ENCODE peak calls at places on chromosome 9, in seven cellular contexts. One of them, this sample, is unnamed.

GRCh38 chr9:95749493-95749892 is 126.0 kb upstream of the ERCC6L2 start:
- DNase-seq in cerebellar cortex: no peak
- DNase-seq in EH: no peak
- DNase-seq in left colon: no peak
- DNase-seq in NCI-H510A treated with DMSO at 0.1 percent for 48 hours: no peak
- DNase-seq in HS-5: no peak
- DNase-seq in LoVo: no peak
- DNase-seq in this sample: no peak

GRCh38 chr9:107638496-107638895 is 148.9 kb upstream of the KLF4 start:
- DNase-seq in cerebellar cortex: no peak
- DNase-seq in EH: peak; percentile 27
- DNase-seq in left colon: no peak
- DNase-seq in NCI-H510A treated with DMSO at 0.1 percent for 48 hours: no peak
- DNase-seq in HS-5: no peak
- DNase-seq in LoVo: no peak
- DNase-seq in this sample: no peak

GRCh38 chr9:34124103-34124502 is 2.4 kb downstream of the DCAF12 start:
- DNase-seq in cerebellar cortex: no peak
- DNase-seq in EH: no peak
- DNase-seq in left colon: no peak
- DNase-seq in NCI-H510A treated with DMSO at 0.1 percent for 48 hours: no peak
- DNase-seq in HS-5: no peak
- DNase-seq in LoVo: no peak
- DNase-seq in this sample: no peak

GRCh38 chr9:70563437-70564204 is 149.2 kb upstream of the KLF9 start:
- DNase-seq in cerebellar cortex: no peak
- DNase-seq in EH: peak; percentile 97
- DNase-seq in left colon: no peak
- DNase-seq in NCI-H510A treated with DMSO at 0.1 percent for 48 hours: no peak
- DNase-seq in HS-5: no peak
- DNase-seq in LoVo: no peak
- DNase-seq in this sample: no peak

GRCh38 chr9:136525841-136526499 is 19.9 kb downstream of the NOTCH1 start:
- DNase-seq in cerebellar cortex: no peak
- DNase-seq in EH: no peak
- DNase-seq in left colon: peak; percentile 70
- DNase-seq in NCI-H510A treated with DMSO at 0.1 percent for 48 hours: peak; percentile 16
- DNase-seq in HS-5: no peak
- DNase-seq in LoVo: no peak
- DNase-seq in this sample: peak; percentile 34

GRCh38 chr9:25117791-25118190 is 560.5 kb downstream of the TUSC1 start:
- DNase-seq in cerebellar cortex: no peak
- DNase-seq in EH: no peak
- DNase-seq in left colon: no peak
- DNase-seq in NCI-H510A treated with DMSO at 0.1 percent for 48 hours: no peak
- DNase-seq in HS-5: no peak
- DNase-seq in LoVo: no peak
- DNase-seq in this sample: no peak

GRCh38 chr9:123354806-123355508 is 1.0 kb upstream of the CRB2 start:
- DNase-seq in cerebellar cortex: no peak
- DNase-seq in EH: no peak
- DNase-seq in left colon: no peak
- DNase-seq in NCI-H510A treated with DMSO at 0.1 percent for 48 hours: no peak
- DNase-seq in HS-5: no peak
- DNase-seq in LoVo: no peak
- DNase-seq in this sample: no peak

GRCh38 chr9:99820330-99821186 is 1.1 kb upstream of the NR4A3 start:
- DNase-seq in cerebellar cortex: peak; percentile 67
- DNase-seq in EH: peak; percentile 74
- DNase-seq in left colon: peak; percentile 78
- DNase-seq in NCI-H510A treated with DMSO at 0.1 percent for 48 hours: peak; percentile 58
- DNase-seq in HS-5: peak; percentile 47
- DNase-seq in LoVo: peak; percentile 12
- DNase-seq in this sample: peak; percentile 31

GRCh38 chr9:90009447-90009846 is 404.6 kb downstream of the GADD45G start:
- DNase-seq in cerebellar cortex: no peak
- DNase-seq in EH: no peak
- DNase-seq in left colon: no peak
- DNase-seq in NCI-H510A treated with DMSO at 0.1 percent for 48 hours: no peak
- DNase-seq in HS-5: no peak
- DNase-seq in LoVo: no peak
- DNase-seq in this sample: no peak

GRCh38 chr9:89808076-89808701 is 203.4 kb downstream of the GADD45G start:
- DNase-seq in cerebellar cortex: no peak
- DNase-seq in EH: no peak
- DNase-seq in left colon: no peak
- DNase-seq in NCI-H510A treated with DMSO at 0.1 percent for 48 hours: peak; percentile 77
- DNase-seq in HS-5: no peak
- DNase-seq in LoVo: no peak
- DNase-seq in this sample: no peak

GRCh38 chr9:13269589-13270452 is 9.7 kb downstream of the MPDZ start:
- DNase-seq in cerebellar cortex: no peak
- DNase-seq in EH: no peak
- DNase-seq in left colon: no peak
- DNase-seq in NCI-H510A treated with DMSO at 0.1 percent for 48 hours: no peak
- DNase-seq in HS-5: no peak
- DNase-seq in LoVo: no peak
- DNase-seq in this sample: no peak

GRCh38 chr9:93119953-93120845 is 13.9 kb downstream of the NINJ1 start:
- DNase-seq in cerebellar cortex: peak; percentile 48
- DNase-seq in EH: peak; percentile 95
- DNase-seq in left colon: peak; percentile 86
- DNase-seq in NCI-H510A treated with DMSO at 0.1 percent for 48 hours: no peak
- DNase-seq in HS-5: peak; percentile 80
- DNase-seq in LoVo: peak; percentile 78
- DNase-seq in this sample: no peak

GRCh38 chr9:135077497-135078200 is 9.8 kb upstream of the OLFM1 start:
- DNase-seq in cerebellar cortex: no peak
- DNase-seq in EH: peak; percentile 25
- DNase-seq in left colon: no peak
- DNase-seq in NCI-H510A treated with DMSO at 0.1 percent for 48 hours: no peak
- DNase-seq in HS-5: no peak
- DNase-seq in LoVo: no peak
- DNase-seq in this sample: no peak

GRCh38 chr9:4225291-4226119 is 74.4 kb downstream of the GLIS3 start:
- DNase-seq in cerebellar cortex: no peak
- DNase-seq in EH: peak; percentile 97
- DNase-seq in left colon: no peak
- DNase-seq in NCI-H510A treated with DMSO at 0.1 percent for 48 hours: no peak
- DNase-seq in HS-5: peak; percentile 88
- DNase-seq in LoVo: peak; percentile 54
- DNase-seq in this sample: no peak

GRCh38 chr9:115367780-115368179 is 249.8 kb upstream of the TNC start:
- DNase-seq in cerebellar cortex: no peak
- DNase-seq in EH: no peak
- DNase-seq in left colon: no peak
- DNase-seq in NCI-H510A treated with DMSO at 0.1 percent for 48 hours: no peak
- DNase-seq in HS-5: no peak
- DNase-seq in LoVo: no peak
- DNase-seq in this sample: no peak

GRCh38 chr9:81118416-81118815 is 570.9 kb downstream of the TLE1 start:
- DNase-seq in cerebellar cortex: no peak
- DNase-seq in EH: no peak
- DNase-seq in left colon: no peak
- DNase-seq in NCI-H510A treated with DMSO at 0.1 percent for 48 hours: no peak
- DNase-seq in HS-5: no peak
- DNase-seq in LoVo: no peak
- DNase-seq in this sample: no peak

GRCh38 chr9:72205513-72205912 is 56.3 kb downstream of the GDA start:
- DNase-seq in cerebellar cortex: no peak
- DNase-seq in EH: no peak
- DNase-seq in left colon: no peak
- DNase-seq in NCI-H510A treated with DMSO at 0.1 percent for 48 hours: no peak
- DNase-seq in HS-5: no peak
- DNase-seq in LoVo: no peak
- DNase-seq in this sample: no peak

GRCh38 chr9:37760416-37761165 is 7.0 kb downstream of the TRMT10B start:
- DNase-seq in cerebellar cortex: no peak
- DNase-seq in EH: peak; percentile 73
- DNase-seq in left colon: no peak
- DNase-seq in NCI-H510A treated with DMSO at 0.1 percent for 48 hours: no peak
- DNase-seq in HS-5: peak; percentile 70
- DNase-seq in LoVo: no peak
- DNase-seq in this sample: no peak